ENCODE peak calls at places on chromosome 21, in six cellular contexts. One of them, this sample, is unnamed.

GRCh38 chr21:41774467-41775151 is 7.8 kb upstream of the RIPK4 start:
- DNase-seq in stimulated activated CD4-positive, alpha-beta T cell treated with anti-CD3 and anti-CD28 coated beads, Interleukin-15, amount 100 ng/mL, for 24 hours: no peak
- DNase-seq in activated CD8-positive, alpha-beta memory T cell treated with anti-CD3 and anti-CD28 coated beads for 24 hours: no peak
- DNase-seq in GM12891: no peak
- DNase-seq in NCI-H1105: peak
- DNase-seq in fibroblast of the aortic adventitia: no peak
- DNase-seq in this sample: no peak

GRCh38 chr21:17370750-17371325 is 142.0 kb upstream of the CXADR start:
- DNase-seq in fibroblast of the aortic adventitia: no peak
- DNase-seq in NCI-H1105: no peak
- DNase-seq in activated CD8-positive, alpha-beta memory T cell treated with anti-CD3 and anti-CD28 coated beads for 24 hours: no peak
- DNase-seq in stimulated activated CD4-positive, alpha-beta T cell treated with anti-CD3 and anti-CD28 coated beads, Interleukin-15, amount 100 ng/mL, for 24 hours: no peak
- DNase-seq in GM12891: no peak
- DNase-seq in this sample: no peak

GRCh38 chr21:36860736-36861594 is 105.5 kb downstream of the HLCS start:
- DNase-seq in GM12891: no peak
- DNase-seq in stimulated activated CD4-positive, alpha-beta T cell treated with anti-CD3 and anti-CD28 coated beads, Interleukin-15, amount 100 ng/mL, for 24 hours: no peak
- DNase-seq in activated CD8-positive, alpha-beta memory T cell treated with anti-CD3 and anti-CD28 coated beads for 24 hours: no peak
- DNase-seq in NCI-H1105: no peak
- DNase-seq in fibroblast of the aortic adventitia: peak
- DNase-seq in this sample: no peak

GRCh38 chr21:38470762-38471161 is 27.5 kb downstream of the ERG start:
- DNase-seq in GM12891: no peak
- DNase-seq in fibroblast of the aortic adventitia: peak
- DNase-seq in NCI-H1105: no peak
- DNase-seq in stimulated activated CD4-positive, alpha-beta T cell treated with anti-CD3 and anti-CD28 coated beads, Interleukin-15, amount 100 ng/mL, for 24 hours: no peak
- DNase-seq in activated CD8-positive, alpha-beta memory T cell treated with anti-CD3 and anti-CD28 coated beads for 24 hours: no peak
- DNase-seq in this sample: no peak

GRCh38 chr21:46111857-46112730 is 14.2 kb downstream of the COL6A2 start:
- DNase-seq in NCI-H1105: no peak
- DNase-seq in GM12891: peak
- DNase-seq in activated CD8-positive, alpha-beta memory T cell treated with anti-CD3 and anti-CD28 coated beads for 24 hours: peak
- DNase-seq in fibroblast of the aortic adventitia: no peak
- DNase-seq in stimulated activated CD4-positive, alpha-beta T cell treated with anti-CD3 and anti-CD28 coated beads, Interleukin-15, amount 100 ng/mL, for 24 hours: peak
- DNase-seq in this sample: peak

GRCh38 chr21:17554619-17555472 is 42.0 kb downstream of the CXADR start:
- DNase-seq in NCI-H1105: no peak
- DNase-seq in fibroblast of the aortic adventitia: peak
- DNase-seq in activated CD8-positive, alpha-beta memory T cell treated with anti-CD3 and anti-CD28 coated beads for 24 hours: no peak
- DNase-seq in stimulated activated CD4-positive, alpha-beta T cell treated with anti-CD3 and anti-CD28 coated beads, Interleukin-15, amount 100 ng/mL, for 24 hours: no peak
- DNase-seq in GM12891: no peak
- DNase-seq in this sample: no peak

GRCh38 chr21:46295996-46296752 is 10.0 kb downstream of the YBEY start:
- DNase-seq in stimulated activated CD4-positive, alpha-beta T cell treated with anti-CD3 and anti-CD28 coated beads, Interleukin-15, amount 100 ng/mL, for 24 hours: peak
- DNase-seq in fibroblast of the aortic adventitia: peak
- DNase-seq in NCI-H1105: no peak
- DNase-seq in activated CD8-positive, alpha-beta memory T cell treated with anti-CD3 and anti-CD28 coated beads for 24 hours: peak
- DNase-seq in GM12891: no peak
- DNase-seq in this sample: no peak

GRCh38 chr21:46191686-46192575 is 7.7 kb upstream of the SPATC1L start:
- DNase-seq in NCI-H1105: no peak
- DNase-seq in stimulated activated CD4-positive, alpha-beta T cell treated with anti-CD3 and anti-CD28 coated beads, Interleukin-15, amount 100 ng/mL, for 24 hours: no peak
- DNase-seq in fibroblast of the aortic adventitia: no peak
- DNase-seq in GM12891: no peak
- DNase-seq in activated CD8-positive, alpha-beta memory T cell treated with anti-CD3 and anti-CD28 coated beads for 24 hours: peak
- DNase-seq in this sample: peak

GRCh38 chr21:22728091-22728490 is 1729.9 kb downstream of the NCAM2 start:
- DNase-seq in stimulated activated CD4-positive, alpha-beta T cell treated with anti-CD3 and anti-CD28 coated beads, Interleukin-15, amount 100 ng/mL, for 24 hours: no peak
- DNase-seq in GM12891: no peak
- DNase-seq in activated CD8-positive, alpha-beta memory T cell treated with anti-CD3 and anti-CD28 coated beads for 24 hours: no peak
- DNase-seq in NCI-H1105: no peak
- DNase-seq in fibroblast of the aortic adventitia: no peak
- DNase-seq in this sample: no peak

GRCh38 chr21:36699026-36699545 is at the start of gene SIM2:
- DNase-seq in NCI-H1105: no peak
- DNase-seq in activated CD8-positive, alpha-beta memory T cell treated with anti-CD3 and anti-CD28 coated beads for 24 hours: no peak
- DNase-seq in GM12891: peak
- DNase-seq in fibroblast of the aortic adventitia: no peak
- DNase-seq in stimulated activated CD4-positive, alpha-beta T cell treated with anti-CD3 and anti-CD28 coated beads, Interleukin-15, amount 100 ng/mL, for 24 hours: peak
- DNase-seq in this sample: no peak